ENCODE peak calls at places on chromosomes 5 and 9, in four cellular contexts. B is OCI-LY7, G is MM.1S, M is HCT116. P is an unnamed sample.

GRCh38 chr5:128475693-128476092 is 62.4 kb downstream of the FBN2 start:
- DNase-seq in B (no peak), M (no peak), G (no peak), P (no peak)

GRCh38 chr5:87113848-87114247 is 153.8 kb upstream of the RASA1 start:
- DNase-seq in B (no peak), G (no peak), M (no peak), P (peak; percentile 89)

GRCh38 chr5:9932770-9933169 is 302.6 kb upstream of the TAS2R1 start:
- DNase-seq in B (no peak), M (peak; percentile 1), G (no peak), P (peak; percentile 44)

GRCh38 chr5:14110680-14111079 is 32.5 kb upstream of the TRIO start:
- DNase-seq in M (no peak), G (no peak), B (no peak), P (peak; percentile 86)

GRCh38 chr9:130891699-130892502 is 4.7 kb downstream of the QRFP start:
- DNase-seq in M (no peak), G (no peak), B (no peak), P (no peak)

GRCh38 chr9:99034149-99034548 is 70.8 kb upstream of the TGFBR1 start:
- DNase-seq in B (no peak), M (no peak), G (no peak), P (no peak)

GRCh38 chr5:37665889-37666288 is 174.0 kb downstream of the GDNF start:
- DNase-seq in M (peak; percentile 63), G (no peak), B (no peak), P (no peak)

GRCh38 chr5:108461628-108462367 is 79.9 kb upstream of the FBXL17 start:
- DNase-seq in G (peak; percentile 22), M (no peak), B (no peak), P (peak; percentile 52)

GRCh38 chr9:127021664-127022337 is 100.6 kb downstream of the ANGPTL2 start:
- DNase-seq in G (no peak), B (no peak), M (no peak), P (no peak)

GRCh38 chr5:23208959-23209431 is 298.4 kb upstream of the PRDM9 start:
- DNase-seq in M (no peak), B (peak; percentile 42), G (peak; percentile 74), P (peak; percentile 91)

GRCh38 chr9:5278486-5278885 is 26.0 kb downstream of the RLN2 start:
- DNase-seq in M (no peak), B (peak; percentile 31), G (peak; percentile 23), P (no peak)

GRCh38 chr5:132272341-132273210 is 15.1 kb downstream of the PDLIM4 start:
- DNase-seq in B (peak; percentile 57), G (peak; percentile 36), M (no peak), P (peak; percentile 56)

GRCh38 chr5:78699565-78700143 is 51.1 kb upstream of the LHFPL2 start:
- DNase-seq in M (peak; percentile 99), G (no peak), B (no peak), P (peak; percentile 97)

GRCh38 chr5:61631438-61631941 is 299.4 kb downstream of the ZSWIM6 start:
- DNase-seq in G (no peak), M (no peak), B (no peak), P (no peak)

GRCh38 chr5:6704361-6704851 is 8.8 kb upstream of the TENT4A start:
- DNase-seq in M (no peak), B (no peak), G (no peak), P (peak; percentile 95)

GRCh38 chr9:110536802-110537201 is 42.7 kb downstream of the SVEP1 start:
- DNase-seq in M (no peak), B (no peak), G (no peak), P (peak; percentile 77)

GRCh38 chr5:179616002-179616594 is 7.4 kb downstream of the HNRNPH1 start:
- DNase-seq in G (no peak), B (no peak), M (no peak), P (no peak)

GRCh38 chr9:16364347-16364746 is 506.1 kb downstream of the BNC2 start:
- DNase-seq in G (no peak), M (no peak), B (no peak), P (no peak)

GRCh38 chr9:33923998-33924701 is 107.2 kb downstream of the UBE2R2 start:
- DNase-seq in B (no peak), G (no peak), M (no peak), P (no peak)

GRCh38 chr5:173050791-173051190 is 5.4 kb upstream of the CREBRF start:
- DNase-seq in B (no peak), M (no peak), G (no peak), P (no peak)

GRCh38 chr5:37400501-37400900 is 21.4 kb downstream of the WDR70 start:
- DNase-seq in M (no peak), B (no peak), G (no peak), P (peak; percentile 12)

GRCh38 chr5:75472973-75473372 is 38.5 kb downstream of the CERT1 start:
- DNase-seq in G (no peak), B (no peak), M (no peak), P (no peak)

GRCh38 chr9:18595597-18595996 is 121.6 kb downstream of the ADAMTSL1 start:
- DNase-seq in G (no peak), B (no peak), M (no peak), P (no peak)

GRCh38 chr5:13478831-13479465 is 465.5 kb downstream of the DNAH5 start:
- DNase-seq in G (peak; percentile 54), M (no peak), B (peak; percentile 14), P (peak; percentile 83)

GRCh38 chr5:81755320-81755719 is 4.4 kb upstream of the SSBP2 start:
- DNase-seq in M (peak; percentile 47), G (no peak), B (no peak), P (peak; percentile 88)

GRCh38 chr9:18893051-18893450 is 140.0 kb downstream of the SAXO1 start:
- DNase-seq in G (no peak), B (no peak), M (no peak), P (no peak)

GRCh38 chr9:82890865-82891264 is 172.1 kb downstream of the RASEF start:
- DNase-seq in G (no peak), M (no peak), B (no peak), P (no peak)

GRCh38 chr9:82890401-82890800 is 172.5 kb downstream of the RASEF start:
- DNase-seq in M (no peak), B (no peak), G (no peak), P (no peak)

GRCh38 chr9:82891321-82891720 is 171.6 kb downstream of the RASEF start:
- DNase-seq in B (no peak), M (no peak), G (no peak), P (no peak)

GRCh38 chr9:82894961-82895902 is 167.7 kb downstream of the RASEF start:
- DNase-seq in G (no peak), M (no peak), B (no peak), P (no peak)
- H3K9me2 ChIP-seq in G (no peaks in the 10 kb centered on the region), M (no peaks in the 10 kb centered on the region), B (no peaks in the 10 kb centered on the region), P (no peaks in the 10 kb centered on the region)

GRCh38 chr5:116914869-116915504 is 340.4 kb upstream of the SEMA6A start:
- DNase-seq in B (no peak), G (no peak), M (no peak), P (no peak)
- H3K9me2 ChIP-seq in B (no peaks in the 10 kb centered on the region), G (no peaks in the 10 kb centered on the region), M (no peaks in the 10 kb centered on the region), P (no peaks in the 10 kb centered on the region)

GRCh38 chr9:82893549-82893948 is 169.4 kb downstream of the RASEF start:
- DNase-seq in B (no peak), M (no peak), G (no peak), P (no peak)
- H3K9me2 ChIP-seq in B (no peaks in the 10 kb centered on the region), M (no peaks in the 10 kb centered on the region), G (no peaks in the 10 kb centered on the region), P (no peaks in the 10 kb centered on the region)

DNA sequence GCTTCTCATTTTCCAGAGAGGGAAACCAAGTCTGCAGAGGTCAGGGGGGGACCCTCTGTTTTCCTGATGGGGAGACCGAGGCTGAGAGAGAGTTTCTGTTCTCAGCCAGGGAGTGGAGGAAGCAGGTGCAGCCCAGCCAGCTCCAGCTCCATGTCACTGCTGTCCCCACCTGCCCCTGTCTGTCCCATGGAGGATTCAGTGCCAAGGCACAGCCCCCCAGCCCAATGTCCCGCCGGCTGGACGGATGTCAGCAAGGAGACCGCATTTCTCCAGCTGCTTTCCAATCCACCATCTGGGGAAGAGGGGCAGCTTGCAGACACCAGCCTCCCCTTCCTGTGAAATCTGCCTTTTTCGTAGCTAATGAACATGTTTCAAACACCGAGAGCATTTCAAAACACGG is 74.6 kb downstream of the NEK6 start:
- DNase-seq in G (no peak), B (no peak), M (no peak), P (no peak)
- H3K9me2 ChIP-seq in G (no peaks in the 10 kb centered on the region), B (no peaks in the 10 kb centered on the region), M (no peaks in the 10 kb centered on the region), P (no peaks in the 10 kb centered on the region)

GRCh38 chr5:95114902-95115301 is 170.0 kb downstream of the MCTP1 start:
- DNase-seq in G (no peak), M (no peak), B (no peak), P (no peak)
- H3K9me2 ChIP-seq in G (no peaks in the 10 kb centered on the region), M (no peaks in the 10 kb centered on the region), B (no peaks in the 10 kb centered on the region), P (no peaks in the 10 kb centered on the region)

GRCh38 chr5:74414228-74414627 is 226.3 kb downstream of the ENC1 start:
- DNase-seq in G (no peak), M (no peak), B (no peak), P (no peak)

GRCh38 chr5:74418709-74419108 is 221.8 kb downstream of the ENC1 start:
- DNase-seq in B (no peak), M (no peak), G (no peak), P (no peak)

GRCh38 chr5:74412064-74412463 is 228.5 kb downstream of the ENC1 start:
- DNase-seq in G (no peak), M (no peak), B (no peak), P (no peak)

GRCh38 chr5:74413403-74414060 is 227.0 kb downstream of the ENC1 start:
- DNase-seq in G (no peak), M (no peak), B (no peak), P (no peak)

GRCh38 chr5:74415695-74416102 is 224.8 kb downstream of the ENC1 start:
- DNase-seq in B (no peak), M (no peak), G (no peak), P (no peak)
- H3K9me2 ChIP-seq in B (no peaks in the 10 kb centered on the region), M (no peaks in the 10 kb centered on the region), G (no peaks in the 10 kb centered on the region), P (no peaks in the 10 kb centered on the region)

DNA sequence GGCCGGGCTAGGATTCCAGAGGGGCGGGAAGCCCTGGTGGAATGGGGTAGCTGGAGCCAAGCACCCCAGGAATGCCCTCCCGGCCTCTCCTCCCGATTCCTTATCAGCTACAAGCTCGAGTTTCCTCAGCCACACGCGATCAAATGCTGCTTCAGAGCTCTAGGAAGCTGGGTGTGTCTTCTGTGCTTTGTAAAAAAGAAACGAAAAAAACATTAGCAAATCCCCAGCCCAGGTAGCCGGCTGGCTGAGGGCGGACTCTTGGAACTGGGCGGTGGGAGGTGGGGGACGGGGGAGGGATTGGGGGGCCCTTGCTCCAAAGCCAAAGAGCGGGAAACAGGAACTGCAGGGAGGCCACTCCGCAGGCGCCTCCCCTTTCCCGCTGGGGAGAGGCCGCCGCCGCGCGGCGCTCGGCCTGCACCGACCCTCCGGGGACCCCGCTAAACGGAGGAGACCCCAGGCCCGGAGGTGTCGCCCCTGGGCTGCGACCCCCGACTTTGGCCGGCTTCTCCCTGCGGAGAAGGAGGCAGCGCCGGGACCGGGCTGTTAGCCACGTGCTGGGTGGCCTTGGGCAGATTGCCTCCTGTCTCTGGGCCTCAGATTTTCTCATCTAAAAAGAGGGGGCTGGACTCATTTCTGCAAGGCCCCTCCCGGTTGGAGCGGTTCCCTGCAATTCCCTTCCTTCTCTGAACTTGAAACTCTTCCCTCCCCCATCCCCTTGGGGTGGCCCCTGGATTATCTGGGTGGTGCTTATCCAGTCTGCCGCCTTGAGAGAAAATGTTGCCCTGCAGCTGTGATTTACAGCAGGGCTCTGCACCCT is 40.9 kb upstream of the FABP6 start:
- DNase-seq in G (no peak), M (no peak), B (no peak), P (peak; percentile 39)
- H3K9me2 ChIP-seq in G (no peaks in the 10 kb centered on the region), M (no peaks in the 10 kb centered on the region), B (no peaks in the 10 kb centered on the region), P (no peaks in the 10 kb centered on the region)

P was measured in PC-3.